ENCODE peak calls at places on chromosomes 12 and 14, in six cellular contexts. G is stimulated activated CD8-positive, alpha-beta memory T cell treated with anti-CD3 and anti-CD28 coated beads, Interleukin-4, amount 100 ng/mL, for 24 hours; E is stomach; P is NCI-H1417; V is A172; C is T-helper 17 cell. A is an unnamed sample.

GRCh38 chr12:77893918-77894317 is 63.2 kb downstream of the NAV3 start:
- DNase-seq in E (peak), V (peak), G (no peak), P (no peak), C (no peak), A (no peak)

GRCh38 chr12:42643881-42644579 is 54.5 kb upstream of the PRICKLE1 start:
- DNase-seq in E (no peak), P (no peak), V (peak), C (no peak), G (no peak), A (no peak)

GRCh38 chr12:1870998-1871917 is 47.2 kb downstream of the CACNA2D4 start:
- DNase-seq in C (no peak), P (no peak), G (no peak), V (no peak), E (no peak), A (no peak)

GRCh38 chr12:125183187-125184067 is 118.2 kb downstream of the AACS start:
- DNase-seq in G (peak), E (peak), P (peak), C (peak), V (peak), A (peak)

GRCh38 chr12:81208193-81208946 is 130.5 kb downstream of the ACSS3 start:
- DNase-seq in E (no peak), C (no peak), P (no peak), G (no peak), V (peak), A (no peak)

GRCh38 chr12:43551271-43551970 is 582 bp downstream of the ADAMTS20 start:
- DNase-seq in C (no peak), G (no peak), P (no peak), E (no peak), V (no peak), A (no peak)

GRCh38 chr12:48542300-48542928 is 17.0 kb downstream of the OR8S1 start:
- DNase-seq in C (no peak), P (peak), E (peak), G (peak), V (no peak), A (no peak)

GRCh38 chr12:8064131-8064530 is 2.0 kb downstream of the C3AR1 start:
- DNase-seq in E (no peak), G (no peak), C (no peak), V (no peak), P (no peak), A (no peak)

GRCh38 chr12:66692986-66693385 is 14.1 kb upstream of the GRIP1 start:
- DNase-seq in P (no peak), C (no peak), V (no peak), G (no peak), E (no peak), A (no peak)

GRCh38 chr12:8123124-8123888 is at the start of gene CLEC4A:
- DNase-seq in V (no peak), C (no peak), G (no peak), E (no peak), P (no peak), A (no peak)

GRCh38 chr12:130667421-130667960 is 48.6 kb downstream of the RIMBP2 start:
- DNase-seq in E (no peak), G (no peak), C (no peak), P (peak), V (no peak), A (no peak)

GRCh38 chr12:122935318-122935717 is 30.9 kb downstream of the ABCB9 start:
- DNase-seq in G (no peak), P (no peak), C (no peak), E (no peak), V (no peak), A (no peak)

GRCh38 chr12:6070472-6071257 is 53.8 kb downstream of the VWF start:
- DNase-seq in E (no peak), G (no peak), P (no peak), C (no peak), V (no peak), A (no peak)

GRCh38 chr12:16238661-16239060 is 38.8 kb downstream of the SLC15A5 start:
- DNase-seq in G (no peak), V (no peak), C (no peak), E (no peak), P (no peak), A (no peak)

GRCh38 chr12:121765573-121765972 is 27.9 kb downstream of the RHOF start:
- DNase-seq in P (no peak), E (no peak), G (no peak), V (peak), C (no peak), A (no peak)

GRCh38 chr12:53205747-53206146 is 1.3 kb downstream of the ITGB7 start:
- DNase-seq in E (peak), C (no peak), P (no peak), G (peak), V (peak), A (peak)

GRCh38 chr12:127115468-127116035 is 1151.4 kb upstream of the TMEM132C start:
- DNase-seq in P (no peak), E (no peak), V (peak), G (no peak), C (no peak), A (no peak)

GRCh38 chr14:51603495-51603894 is 48.2 kb upstream of the FRMD6 start:
- DNase-seq in E (no peak), C (no peak), P (no peak), V (no peak), G (no peak), A (no peak)

GRCh38 chr14:81980601-81981310 is 447.1 kb upstream of the SEL1L start:
- DNase-seq in G (no peak), C (no peak), P (no peak), V (no peak), E (no peak), A (no peak)

GRCh38 chr14:90664911-90665695 is 151.1 kb downstream of the TTC7B start:
- DNase-seq in E (no peak), G (no peak), V (no peak), C (no peak), P (no peak), A (no peak)

GRCh38 chr14:59254911-59255545 is 66.6 kb downstream of the DAAM1 start:
- DNase-seq in G (no peak), P (no peak), E (no peak), V (no peak), C (no peak), A (no peak)

GRCh38 chr12:117966511-117966910 is 2.3 kb downstream of the KSR2 start:
- DNase-seq in G (no peak), P (peak), V (no peak), E (no peak), C (no peak), A (no peak)

GRCh38 chr12:94545937-94546771 is 86.5 kb upstream of the CEP83 start:
- DNase-seq in G (no peak), P (peak), E (peak), C (no peak), V (peak), A (no peak)

GRCh38 chr14:68926236-68926635 is 52.9 kb downstream of the ACTN1 start:
- DNase-seq in C (no peak), P (no peak), G (no peak), V (no peak), E (no peak), A (no peak)

GRCh38 chr14:23094666-23095195 is at the start of gene ACIN1:
- DNase-seq in G (peak), E (peak), V (peak), C (no peak), P (no peak), A (peak)